ENCODE peak calls at places on chromosomes 6 and 20, in seven cellular contexts. One of them, this sample, is unnamed. For H3K4me1, the result is how much of the 10 kb centered on the place peaks cover.

GRCh38 chr6:72420409-72420808 is 201.5 kb upstream of the KCNQ5 start:
- DNase-seq in GM23338: no peak
- DNase-seq in spleen: no peak
- DNase-seq in HepG2: no peak
- DNase-seq in SK-N-SH: no peak
- DNase-seq in sigmoid colon: no peak
- DNase-seq in prostate gland: no peak
- DNase-seq in this sample: no peak

GRCh38 chr6:9481292-9482029 is 933.4 kb downstream of the TFAP2A start:
- DNase-seq in GM23338: peak
- DNase-seq in spleen: no peak
- DNase-seq in HepG2: no peak
- DNase-seq in SK-N-SH: no peak
- DNase-seq in sigmoid colon: no peak
- DNase-seq in prostate gland: no peak
- DNase-seq in this sample: no peak

GRCh38 chr6:167670938-167671338 is 155.8 kb upstream of the AFDN start:
- DNase-seq in GM23338: no peak
- DNase-seq in spleen: no peak
- DNase-seq in HepG2: peak
- DNase-seq in SK-N-SH: no peak
- DNase-seq in sigmoid colon: peak
- DNase-seq in prostate gland: no peak
- DNase-seq in this sample: no peak

GRCh38 chr6:37487891-37488290 is 11.8 kb downstream of the CCDC167 start:
- DNase-seq in GM23338: no peak
- DNase-seq in spleen: no peak
- DNase-seq in HepG2: no peak
- DNase-seq in SK-N-SH: no peak
- DNase-seq in sigmoid colon: peak
- DNase-seq in prostate gland: no peak
- DNase-seq in this sample: no peak

GRCh38 chr6:55825402-55826051 is 49.9 kb downstream of the BMP5 start:
- DNase-seq in GM23338: no peak
- DNase-seq in spleen: no peak
- DNase-seq in HepG2: no peak
- DNase-seq in SK-N-SH: no peak
- DNase-seq in sigmoid colon: no peak
- DNase-seq in prostate gland: no peak
- DNase-seq in this sample: no peak

GRCh38 chr20:49397525-49397924 is 84.9 kb downstream of the KCNB1 start:
- DNase-seq in GM23338: no peak
- DNase-seq in spleen: no peak
- DNase-seq in HepG2: no peak
- DNase-seq in SK-N-SH: no peak
- DNase-seq in sigmoid colon: no peak
- DNase-seq in prostate gland: no peak
- DNase-seq in this sample: no peak

GRCh38 chr6:159342146-159342545 is 172.9 kb downstream of the FNDC1 start:
- DNase-seq in GM23338: no peak
- DNase-seq in spleen: no peak
- DNase-seq in HepG2: no peak
- DNase-seq in SK-N-SH: no peak
- DNase-seq in sigmoid colon: no peak
- DNase-seq in prostate gland: no peak
- DNase-seq in this sample: no peak

GRCh38 chr20:62186887-62187866 is 4.3 kb downstream of the MTG2 start:
- DNase-seq in GM23338: no peak
- DNase-seq in spleen: peak
- DNase-seq in HepG2: no peak
- DNase-seq in SK-N-SH: no peak
- DNase-seq in sigmoid colon: no peak
- DNase-seq in prostate gland: no peak
- DNase-seq in this sample: no peak

GRCh38 chr20:49483706-49484101 is 1.2 kb upstream of the KCNB1 start:
- DNase-seq in GM23338: peak
- DNase-seq in spleen: no peak
- DNase-seq in HepG2: no peak
- DNase-seq in SK-N-SH: peak
- DNase-seq in sigmoid colon: no peak
- DNase-seq in prostate gland: no peak
- DNase-seq in this sample: no peak

GRCh38 chr6:70686548-70687133 is 19.0 kb downstream of the SMAP1 start:
- DNase-seq in GM23338: peak
- DNase-seq in spleen: no peak
- DNase-seq in HepG2: peak
- DNase-seq in SK-N-SH: peak
- DNase-seq in sigmoid colon: no peak
- DNase-seq in prostate gland: peak
- DNase-seq in this sample: no peak

GRCh38 chr20:40942775-40943174 is 85.8 kb upstream of the TOP1 start:
- DNase-seq in GM23338: no peak
- DNase-seq in spleen: no peak
- DNase-seq in HepG2: no peak
- DNase-seq in SK-N-SH: no peak
- DNase-seq in sigmoid colon: no peak
- DNase-seq in prostate gland: no peak
- DNase-seq in this sample: no peak

GRCh38 chr6:144330588-144330987 is 45.5 kb downstream of the UTRN start:
- DNase-seq in GM23338: peak
- DNase-seq in spleen: no peak
- DNase-seq in HepG2: no peak
- DNase-seq in SK-N-SH: no peak
- DNase-seq in sigmoid colon: no peak
- DNase-seq in prostate gland: peak
- DNase-seq in this sample: peak

GRCh38 chr6:17269840-17270239 is 11.3 kb upstream of the RBM24 start:
- DNase-seq in GM23338: no peak
- DNase-seq in spleen: no peak
- DNase-seq in HepG2: no peak
- DNase-seq in SK-N-SH: no peak
- DNase-seq in sigmoid colon: no peak
- DNase-seq in prostate gland: no peak
- DNase-seq in this sample: no peak

GRCh38 chr6:35058827-35059522 is 82.2 kb downstream of the TCP11 start:
- DNase-seq in GM23338: no peak
- DNase-seq in spleen: peak
- DNase-seq in HepG2: no peak
- DNase-seq in SK-N-SH: peak
- DNase-seq in sigmoid colon: no peak
- DNase-seq in prostate gland: no peak
- DNase-seq in this sample: no peak

GRCh38 chr20:51565741-51566140 is 23.2 kb upstream of the NFATC2 start:
- DNase-seq in GM23338: no peak
- DNase-seq in spleen: no peak
- DNase-seq in HepG2: no peak
- DNase-seq in SK-N-SH: no peak
- DNase-seq in sigmoid colon: no peak
- DNase-seq in prostate gland: no peak
- DNase-seq in this sample: no peak

GRCh38 chr20:38875170-38875993 is 50.8 kb upstream of the FAM83D start:
- DNase-seq in GM23338: no peak
- DNase-seq in spleen: peak
- DNase-seq in HepG2: no peak
- DNase-seq in SK-N-SH: peak
- DNase-seq in sigmoid colon: no peak
- DNase-seq in prostate gland: no peak
- DNase-seq in this sample: no peak

GRCh38 chr6:125004198-125004597 is 42.0 kb downstream of the RNF217 start:
- DNase-seq in GM23338: no peak
- DNase-seq in spleen: no peak
- DNase-seq in HepG2: no peak
- DNase-seq in SK-N-SH: no peak
- DNase-seq in sigmoid colon: no peak
- DNase-seq in prostate gland: no peak
- DNase-seq in this sample: no peak

GRCh38 chr6:5468586-5468985 is 207.3 kb downstream of the FARS2 start:
- DNase-seq in GM23338: no peak
- DNase-seq in spleen: no peak
- DNase-seq in HepG2: no peak
- DNase-seq in SK-N-SH: no peak
- DNase-seq in sigmoid colon: no peak
- DNase-seq in prostate gland: no peak
- DNase-seq in this sample: no peak

GRCh38 chr20:59888050-59888449 is 45.4 kb downstream of the SYCP2 start:
- DNase-seq in GM23338: no peak
- DNase-seq in spleen: no peak
- DNase-seq in HepG2: no peak
- DNase-seq in SK-N-SH: no peak
- DNase-seq in sigmoid colon: no peak
- DNase-seq in prostate gland: no peak
- DNase-seq in this sample: no peak

GRCh38 chr6:7085911-7086310 is 21.9 kb upstream of the RREB1 start:
- DNase-seq in GM23338: no peak
- DNase-seq in spleen: no peak
- DNase-seq in HepG2: no peak
- DNase-seq in SK-N-SH: peak
- DNase-seq in sigmoid colon: peak
- DNase-seq in prostate gland: no peak
- DNase-seq in this sample: no peak

GRCh38 chr6:22828179-22829062 is 259.1 kb downstream of the HDGFL1 start:
- DNase-seq in GM23338: peak
- DNase-seq in spleen: no peak
- DNase-seq in HepG2: peak
- DNase-seq in SK-N-SH: peak
- DNase-seq in sigmoid colon: no peak
- DNase-seq in prostate gland: peak
- DNase-seq in this sample: no peak

GRCh38 chr6:11710968-11711643 is 67.5 kb downstream of the ADTRP start:
- DNase-seq in GM23338: no peak
- DNase-seq in spleen: no peak
- DNase-seq in HepG2: no peak
- DNase-seq in SK-N-SH: no peak
- DNase-seq in sigmoid colon: no peak
- DNase-seq in prostate gland: no peak
- DNase-seq in this sample: no peak
- TF ChIP-seq POLR2AphosphoS5 in GM23338: no peak
- TF ChIP-seq POLR2AphosphoS5 in spleen: no peak
- TF ChIP-seq POLR2AphosphoS5 in HepG2: no peak
- TF ChIP-seq POLR2AphosphoS5 in SK-N-SH: no peak
- TF ChIP-seq POLR2AphosphoS5 in sigmoid colon: no peak
- TF ChIP-seq POLR2AphosphoS5 in prostate gland: no peak
- TF ChIP-seq POLR2AphosphoS5 in this sample: no peak

DNA sequence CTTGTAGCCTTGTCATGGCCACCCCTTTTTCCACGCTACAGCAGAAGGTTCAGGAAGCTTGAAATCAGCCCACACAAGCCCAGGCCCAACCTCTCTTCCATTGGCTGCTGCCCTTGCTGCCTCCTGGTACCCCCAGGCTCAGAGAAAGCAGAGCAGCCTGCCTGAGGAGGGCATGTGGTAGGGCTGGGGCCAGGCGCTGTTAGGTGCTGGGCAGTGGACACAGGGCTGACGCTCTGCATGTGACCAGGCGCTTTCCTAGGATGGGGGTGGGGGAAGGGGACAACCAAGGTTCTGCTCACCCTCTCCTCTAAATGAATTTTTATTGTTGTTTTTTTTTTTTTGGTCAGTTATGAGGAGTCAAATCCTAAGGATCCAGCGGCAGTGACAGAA is 36.3 kb upstream of the ID1 start:
- DNase-seq in GM23338: no peak
- DNase-seq in spleen: no peak
- DNase-seq in HepG2: no peak
- DNase-seq in SK-N-SH: peak
- DNase-seq in sigmoid colon: no peak
- DNase-seq in prostate gland: no peak
- DNase-seq in this sample: no peak
- H3K4me1 ChIP-seq in GM23338: half or more
- H3K4me1 ChIP-seq in spleen: under half
- H3K4me1 ChIP-seq in HepG2: under half
- H3K4me1 ChIP-seq in SK-N-SH: under half
- H3K4me1 ChIP-seq in sigmoid colon: under half
- H3K4me1 ChIP-seq in prostate gland: under half
- H3K4me1 ChIP-seq in this sample: under half

GRCh38 chr6:92510137-92510536 is 909.2 kb downstream of the EPHA7 start:
- DNase-seq in GM23338: no peak
- DNase-seq in spleen: no peak
- DNase-seq in HepG2: no peak
- DNase-seq in SK-N-SH: no peak
- DNase-seq in sigmoid colon: no peak
- DNase-seq in prostate gland: no peak
- DNase-seq in this sample: no peak

GRCh38 chr6:92507552-92507951 is 911.8 kb downstream of the EPHA7 start:
- DNase-seq in GM23338: no peak
- DNase-seq in spleen: no peak
- DNase-seq in HepG2: no peak
- DNase-seq in SK-N-SH: no peak
- DNase-seq in sigmoid colon: no peak
- DNase-seq in prostate gland: no peak
- DNase-seq in this sample: no peak

GRCh38 chr6:92504509-92504908 is 914.9 kb downstream of the EPHA7 start:
- DNase-seq in GM23338: no peak
- DNase-seq in spleen: no peak
- DNase-seq in HepG2: no peak
- DNase-seq in SK-N-SH: no peak
- DNase-seq in sigmoid colon: no peak
- DNase-seq in prostate gland: no peak
- DNase-seq in this sample: no peak
- TF ChIP-seq POLR2AphosphoS5 in GM23338: no peak
- TF ChIP-seq POLR2AphosphoS5 in spleen: no peak
- TF ChIP-seq POLR2AphosphoS5 in HepG2: no peak
- TF ChIP-seq POLR2AphosphoS5 in SK-N-SH: no peak
- TF ChIP-seq POLR2AphosphoS5 in sigmoid colon: no peak
- TF ChIP-seq POLR2AphosphoS5 in prostate gland: no peak
- TF ChIP-seq POLR2AphosphoS5 in this sample: no peak

DNA sequence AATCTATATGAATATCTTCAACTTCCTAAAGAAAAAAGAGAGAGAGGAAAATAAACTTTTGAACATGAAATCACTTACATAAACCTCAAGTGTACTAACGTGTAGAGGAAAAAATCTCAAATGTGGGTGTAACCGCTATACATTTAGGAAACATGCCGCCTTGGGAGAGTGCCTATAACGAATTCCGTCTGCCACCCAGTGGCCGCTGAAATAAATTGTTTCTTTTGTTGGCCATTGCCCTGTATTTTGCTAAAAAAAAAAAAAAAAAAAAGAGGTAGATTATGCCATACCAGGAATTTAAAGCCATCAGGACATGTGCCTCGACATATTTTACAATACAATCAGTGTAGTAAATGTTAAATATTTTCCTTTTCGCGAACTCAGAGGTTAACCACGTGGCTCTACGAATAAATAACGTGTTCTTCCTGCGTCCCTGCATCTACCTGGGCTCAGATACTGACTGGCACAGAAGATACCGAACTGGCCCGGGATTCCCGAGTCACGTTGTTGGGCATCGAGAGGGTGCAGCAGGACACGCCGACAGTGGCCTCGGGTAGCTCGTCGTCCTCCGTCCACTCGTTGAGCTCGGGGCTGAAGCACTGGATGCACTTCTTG is 14.3 kb downstream of the KLHL31 start:
- DNase-seq in GM23338: peak
- DNase-seq in spleen: no peak
- DNase-seq in HepG2: peak
- DNase-seq in SK-N-SH: peak
- DNase-seq in sigmoid colon: peak
- DNase-seq in prostate gland: peak
- DNase-seq in this sample: peak
- H3K4me1 ChIP-seq in GM23338: under half
- H3K4me1 ChIP-seq in spleen: under half
- H3K4me1 ChIP-seq in HepG2: under half
- H3K4me1 ChIP-seq in SK-N-SH: under half
- H3K4me1 ChIP-seq in sigmoid colon: under half
- H3K4me1 ChIP-seq in prostate gland: under half
- H3K4me1 ChIP-seq in this sample: under half

GRCh38 chr6:90180526-90180925 is 116.1 kb downstream of the BACH2 start:
- DNase-seq in GM23338: no peak
- DNase-seq in spleen: no peak
- DNase-seq in HepG2: no peak
- DNase-seq in SK-N-SH: no peak
- DNase-seq in sigmoid colon: no peak
- DNase-seq in prostate gland: no peak
- DNase-seq in this sample: no peak
- TF ChIP-seq POLR2AphosphoS5 in GM23338: no peak
- TF ChIP-seq POLR2AphosphoS5 in spleen: no peak
- TF ChIP-seq POLR2AphosphoS5 in HepG2: no peak
- TF ChIP-seq POLR2AphosphoS5 in SK-N-SH: no peak
- TF ChIP-seq POLR2AphosphoS5 in sigmoid colon: no peak
- TF ChIP-seq POLR2AphosphoS5 in prostate gland: no peak
- TF ChIP-seq POLR2AphosphoS5 in this sample: no peak